ENCODE peak calls at places on chromosomes 6 and 20, in four cellular contexts. Y, E, F and G are unnamed samples.

GRCh38 chr6:138695193-138695592 is 78.4 kb upstream of the CCDC28A start:
- DNase-seq in Y (no peak), E (no peak), F (no peak), G (no peak)

GRCh38 chr6:42340516-42340915 is 111.2 kb downstream of the TRERF1 start:
- DNase-seq in Y (no peak), E (no peak), F (no peak), G (no peak)

GRCh38 chr6:70666726-70667125 is 957 bp upstream of the SMAP1 start:
- DNase-seq in Y (no peak), E (no peak), F (no peak), G (no peak)

GRCh38 chr6:107660839-107661238 is 163.3 kb downstream of the SCML4 start:
- DNase-seq in Y (no peak), E (no peak), F (no peak), G (no peak)

GRCh38 chr6:170162771-170163404 is 128.0 kb downstream of the DLL1 start:
- DNase-seq in Y (no peak), E (no peak), F (peak; percentile 30), G (no peak)

GRCh38 chr6:18388252-18388651 is 1.1 kb downstream of the RNF144B start:
- DNase-seq in Y (no peak), E (no peak), F (no peak), G (no peak)

GRCh38 chr6:44416103-44416502 is 28.6 kb downstream of the CDC5L start:
- DNase-seq in Y (peak; percentile 61), E (peak; percentile 34), F (no peak), G (no peak)

GRCh38 chr6:3628143-3628840 is 123.2 kb downstream of the PXDC1 start:
- DNase-seq in Y (no peak), E (no peak), F (no peak), G (no peak)

GRCh38 chr6:118719351-118720124 is 68.1 kb upstream of the CEP85L start:
- DNase-seq in Y (no peak), E (no peak), F (no peak), G (no peak)

GRCh38 chr20:62493253-62493885 is 17.6 kb upstream of the GATA5 start:
- DNase-seq in Y (no peak), E (peak; percentile 80), F (no peak), G (no peak)
- TF ChIP-seq CTCF in Y (no peak), E (no peak), F (no peak), G (no peak)

GRCh38 chr6:106608080-106608668 is 21.1 kb downstream of the RTN4IP1 start:
- DNase-seq in Y (peak; percentile 70), E (no peak), F (no peak), G (no peak)

GRCh38 chr6:106613590-106613989 is 15.7 kb downstream of the RTN4IP1 start:
- DNase-seq in Y (no peak), E (no peak), F (no peak), G (no peak)

GRCh38 chr6:106612956-106613516 is 16.3 kb downstream of the RTN4IP1 start:
- DNase-seq in Y (no peak), E (no peak), F (no peak), G (no peak)

GRCh38 chr6:106611030-106611429 is 18.3 kb downstream of the RTN4IP1 start:
- DNase-seq in Y (no peak), E (no peak), F (no peak), G (no peak)

GRCh38 chr6:106609699-106610098 is 19.6 kb downstream of the RTN4IP1 start:
- DNase-seq in Y (peak; percentile 50), E (no peak), F (no peak), G (peak; percentile 37)
- TF ChIP-seq CTCF in Y (peak; percentile 48), E (no peak), F (no peak), G (peak; percentile 16)

DNA sequence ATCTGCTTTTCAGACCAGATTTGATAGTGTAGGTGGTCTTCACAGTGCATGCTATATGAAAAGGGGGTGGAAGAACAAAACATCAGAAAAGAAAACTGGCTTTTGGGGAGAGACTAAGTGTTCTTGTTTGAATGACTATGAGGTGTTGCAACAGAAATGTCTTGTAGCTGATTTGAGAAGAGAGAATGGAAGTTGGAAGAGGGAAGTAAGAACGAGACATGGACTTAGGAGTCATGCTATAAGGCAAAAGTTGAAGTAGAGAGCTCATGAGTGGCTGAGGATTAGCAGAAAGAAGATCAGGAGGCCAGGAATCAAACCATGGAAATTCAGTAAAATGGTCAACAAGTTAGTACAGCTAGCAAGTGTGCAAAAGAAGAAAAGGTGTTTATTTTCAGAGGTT is 32.1 kb downstream of the FNDC1 start:
- DNase-seq in Y (no peak), E (no peak), F (no peak), G (no peak)
- TF ChIP-seq CTCF in Y (no peak), E (no peak), F (no peak), G (no peak)

DNA sequence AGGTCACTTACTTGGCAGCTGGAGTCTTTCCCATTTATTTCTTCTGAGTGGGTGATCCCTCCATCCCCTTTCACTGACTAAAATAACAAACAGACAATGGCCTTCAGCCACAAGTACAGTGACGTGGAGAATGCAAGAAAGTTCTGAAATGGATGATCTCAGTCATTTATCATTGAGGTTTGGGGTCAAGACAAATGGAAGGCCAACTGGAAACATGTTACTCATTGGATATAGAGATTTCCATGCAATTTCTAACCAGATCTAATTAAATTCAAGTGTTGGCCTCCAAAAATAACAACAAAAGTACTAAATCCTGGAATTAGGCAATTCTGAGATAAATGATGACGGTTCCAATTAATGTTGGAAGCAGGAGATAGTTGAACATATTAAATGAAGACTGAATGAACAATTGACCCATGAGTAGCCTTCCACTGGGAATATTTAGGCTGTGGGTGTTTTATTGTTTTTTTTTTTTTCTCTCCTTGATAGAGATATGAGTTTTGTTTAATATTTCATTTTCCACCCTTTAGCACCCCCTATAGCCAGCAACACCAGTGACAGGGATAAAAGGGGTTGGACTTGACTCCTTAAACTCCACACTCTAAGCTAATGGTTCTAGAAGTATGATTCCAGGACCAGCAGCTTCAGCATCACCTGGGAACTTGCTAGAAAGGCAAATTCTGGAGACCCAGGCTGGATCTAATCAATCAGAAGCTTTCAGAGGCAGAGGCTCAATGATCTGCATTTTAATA is 112.8 kb downstream of the BCAS1 start:
- DNase-seq in Y (no peak), E (no peak), F (no peak), G (no peak)
- TF ChIP-seq CTCF in Y (no peak), E (no peak), F (no peak), G (no peak)

DNA sequence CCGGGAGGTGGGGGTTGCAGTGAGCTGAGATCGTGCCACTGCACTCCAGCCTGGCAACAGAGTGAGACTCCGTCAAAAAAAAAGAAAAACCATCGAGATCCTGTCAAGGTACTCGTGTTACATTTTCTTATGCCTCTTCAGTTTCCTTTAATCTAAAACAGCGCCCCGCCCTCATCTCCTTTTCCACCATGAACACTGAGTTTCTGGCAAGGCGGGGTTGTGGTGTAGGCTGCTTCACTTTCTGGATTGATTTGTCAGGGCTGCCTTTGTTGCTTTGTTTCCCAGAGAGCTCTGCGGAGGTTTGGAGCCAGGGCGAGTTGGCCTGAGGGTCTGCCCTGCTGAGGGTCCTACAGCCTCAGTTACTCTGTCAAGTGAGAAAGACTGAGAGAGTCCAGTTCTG is 8.9 kb downstream of the ITPR3 start:
- DNase-seq in Y (no peak), E (peak; percentile 46), F (no peak), G (no peak)
- TF ChIP-seq CTCF in Y (no peak), E (no peak), F (no peak), G (no peak)

DNA sequence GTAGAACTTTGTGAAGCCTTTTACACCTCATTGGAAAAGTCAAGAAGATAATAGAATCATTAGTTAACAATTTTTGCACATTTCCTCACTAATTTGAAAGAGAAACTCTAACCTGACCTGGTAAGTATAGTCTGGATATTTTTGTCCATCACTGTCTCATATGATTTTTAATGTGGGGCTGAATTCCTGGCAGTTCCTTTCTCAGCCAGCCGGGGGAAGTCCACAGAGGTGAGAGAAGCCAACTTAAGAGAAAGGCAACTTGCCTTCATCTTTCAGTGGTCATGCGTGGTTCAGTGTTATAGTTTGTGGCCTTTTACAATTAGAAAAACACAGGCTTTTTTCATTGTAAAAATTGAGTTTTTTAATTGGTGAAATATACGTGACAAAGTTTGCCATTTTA is 80.6 kb downstream of the CDYL start:
- DNase-seq in Y (no peak), E (no peak), F (no peak), G (no peak)
- TF ChIP-seq CTCF in Y (no peak), E (no peak), F (no peak), G (no peak)

DNA sequence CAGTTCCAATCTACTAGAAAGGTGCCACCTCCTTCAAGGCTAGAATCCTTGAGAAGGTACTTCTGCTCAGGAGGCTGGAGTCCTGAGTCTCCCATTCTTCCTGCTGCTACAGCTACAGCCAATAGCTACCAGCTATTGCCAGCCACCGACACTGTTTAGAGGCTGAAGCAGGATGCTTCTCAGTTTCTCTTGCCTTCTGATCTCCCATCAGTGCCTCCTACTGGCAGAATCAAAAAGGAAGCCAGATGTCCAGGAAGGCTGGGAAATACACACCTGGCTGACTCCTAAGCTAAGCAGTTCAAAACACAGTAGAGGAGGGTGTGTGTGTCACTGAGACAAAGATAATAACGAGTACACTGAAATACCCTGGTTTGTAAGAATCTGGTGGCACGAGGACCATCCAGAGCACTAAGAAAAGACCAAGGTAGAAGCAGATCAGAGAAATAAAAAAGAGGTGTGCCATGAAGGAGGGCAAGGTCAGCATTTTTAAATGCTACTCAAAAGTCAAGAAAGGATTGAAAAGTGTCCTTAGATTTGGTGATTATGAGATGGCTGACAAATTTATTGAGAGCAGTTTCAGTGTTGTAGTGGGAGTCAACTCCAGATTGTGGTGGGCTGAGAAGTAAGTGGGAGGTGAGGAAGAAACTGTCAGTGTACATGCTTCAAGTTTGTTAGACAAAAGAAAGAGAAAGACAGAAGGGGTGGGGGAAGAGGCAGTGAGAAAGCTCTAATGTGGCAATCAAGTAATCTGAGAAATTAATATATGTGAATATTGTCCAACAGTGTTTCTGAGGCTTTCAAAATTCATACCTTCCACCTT is 2.3 kb upstream of the HLA-DMA start:
- DNase-seq in Y (peak; percentile 39), E (peak; percentile 38), F (no peak), G (no peak)
- TF ChIP-seq CTCF in Y (peak; percentile 35), E (no peak), F (peak; percentile 34), G (no peak)

DNA sequence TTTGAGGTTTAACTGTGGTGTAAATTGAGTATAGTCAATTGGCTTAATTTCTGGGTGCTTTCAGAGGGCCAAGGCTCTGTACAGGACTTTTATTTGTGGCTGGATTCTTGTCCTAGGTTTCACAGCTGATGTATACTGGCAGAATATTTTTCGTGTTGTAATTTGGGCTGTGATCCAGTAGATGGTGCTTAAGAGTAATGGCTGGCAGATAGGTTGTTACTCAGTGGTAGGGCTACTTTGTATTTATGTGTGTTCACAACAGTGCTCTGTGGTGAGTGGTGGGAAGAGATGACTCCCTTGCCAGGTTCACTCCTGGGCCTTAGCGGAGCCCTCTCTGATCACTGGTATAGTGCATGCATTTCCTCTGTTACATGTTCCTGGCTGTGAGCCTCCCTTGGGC is 34.5 kb upstream of the FERMT1 start:
- DNase-seq in Y (no peak), E (no peak), F (no peak), G (no peak)
- TF ChIP-seq CTCF in Y (no peak), E (no peak), F (no peak), G (no peak)